ENCODE peak calls at places on chromosomes 12 and 14, in seven cellular contexts. Q is NCI-H146; H is RPMI8226; U is activated gamma-delta T cell treated with anti-CD3 and anti-CD28 coated beads, Interleukin-2, amount 50 U/mL, for 16 hours; C is pulmonary artery endothelial cell; Z is endothelial cell; A is IMR-90. F is an unnamed sample.

GRCh38 chr14:34199585-34199984 is 248.7 kb upstream of the EGLN3 start:
- DNase-seq in Z (no peak), A (peak; percentile 46), Q (no peak), U (no peak), H (no peak), C (no peak), F (no peak)

GRCh38 chr12:119676573-119676972 is 8.6 kb downstream of the PRKAB1 start:
- DNase-seq in H (no peak), Z (no peak), C (no peak), A (no peak), U (no peak), Q (no peak), F (no peak)

GRCh38 chr12:122856999-122857671 is 21.9 kb downstream of the HIP1R start:
- DNase-seq in U (no peak), A (peak; percentile 85), Q (no peak), C (no peak), H (no peak), Z (no peak), F (no peak)

GRCh38 chr12:92295523-92295922 is 149.9 kb upstream of the BTG1 start:
- DNase-seq in Q (no peak), A (peak; percentile 79), Z (no peak), U (no peak), H (no peak), C (no peak), F (no peak)

GRCh38 chr14:78319411-78319810 is 149.2 kb downstream of the NRXN3 start:
- DNase-seq in Q (peak; percentile 44), U (no peak), A (no peak), C (no peak), H (no peak), Z (no peak), F (no peak)

GRCh38 chr12:22046090-22046967 is at the start of gene CMAS:
- DNase-seq in Z (peak; percentile 80), A (peak; percentile 54), C (no peak), H (peak; percentile 79), U (peak; percentile 66), Q (peak; percentile 96), F (peak; percentile 60)

GRCh38 chr12:388547-389137 is 478 bp downstream of the KDM5A start:
- DNase-seq in A (peak; percentile 30), Z (peak; percentile 55), Q (no peak), U (peak; percentile 28), C (no peak), H (peak; percentile 47), F (no peak)

GRCh38 chr14:105898482-105899010 is 372.2 kb downstream of the TMEM121 start:
- DNase-seq in Z (no peak), A (no peak), Q (no peak), H (no peak), U (no peak), C (no peak), F (no peak)

GRCh38 chr14:56512521-56512920 is 67.1 kb upstream of the TMEM260 start:
- DNase-seq in Q (no peak), U (no peak), H (no peak), A (no peak), Z (no peak), C (no peak), F (no peak)

GRCh38 chr14:36028218-36028617 is 148.3 kb downstream of the PTCSC3 start:
- DNase-seq in A (no peak), Z (no peak), C (no peak), U (no peak), H (peak; percentile 11), Q (no peak), F (no peak)

GRCh38 chr12:79690156-79690605 is 583 bp downstream of the PAWR start:
- DNase-seq in U (no peak), H (no peak), A (peak; percentile 20), Z (peak; percentile 50), Q (peak; percentile 85), C (peak; percentile 3), F (no peak)

GRCh38 chr14:63344336-63344735 is 25.6 kb upstream of the GPHB5 start:
- DNase-seq in Z (no peak), A (no peak), H (no peak), C (no peak), Q (no peak), U (no peak), F (no peak)

GRCh38 chr12:94229902-94230301 is 81.5 kb downstream of the PLXNC1 start:
- DNase-seq in Q (no peak), H (no peak), U (no peak), C (no peak), A (no peak), Z (no peak), F (no peak)

GRCh38 chr12:89919241-89919906 is 210.7 kb upstream of the ATP2B1 start:
- DNase-seq in Q (no peak), U (no peak), H (no peak), Z (no peak), A (no peak), C (no peak), F (peak; percentile 31)

GRCh38 chr14:33737446-33737845 is 213.4 kb downstream of the EGLN3 start:
- DNase-seq in Z (no peak), H (no peak), Q (no peak), A (no peak), U (no peak), C (no peak), F (no peak)

GRCh38 chr12:57460457-57461325 is 1.1 kb downstream of the GLI1 start:
- DNase-seq in C (no peak), H (peak; percentile 62), Q (peak; percentile 21), Z (peak; percentile 61), A (no peak), U (no peak), F (no peak)

GRCh38 chr12:59649203-59649602 is 53.4 kb downstream of the SLC16A7 start:
- DNase-seq in H (no peak), U (no peak), A (peak; percentile 27), C (no peak), Q (no peak), Z (no peak), F (no peak)

GRCh38 chr12:108043750-108044149 is 85.3 kb upstream of the WSCD2 start:
- DNase-seq in A (no peak), H (no peak), Z (no peak), U (no peak), Q (no peak), C (no peak), F (no peak)

GRCh38 chr12:108622425-108622824 is 11.3 kb downstream of the SELPLG start:
- DNase-seq in U (no peak), Z (peak; percentile 70), H (no peak), C (peak; percentile 73), Q (peak; percentile 76), A (no peak), F (no peak)

GRCh38 chr14:33916663-33917565 is 34.0 kb downstream of the EGLN3 start:
- DNase-seq in C (peak; percentile 36), Z (no peak), U (no peak), Q (no peak), A (no peak), H (no peak), F (no peak)

GRCh38 chr14:24232645-24233537 is at the start of gene GMPR2:
- DNase-seq in C (no peak), Q (peak; percentile 78), U (no peak), H (no peak), A (no peak), Z (no peak), F (no peak)

GRCh38 chr14:90017371-90017770 is 44.4 kb upstream of the KCNK13 start:
- DNase-seq in H (no peak), Q (no peak), A (peak; percentile 44), U (no peak), C (no peak), Z (no peak), F (no peak)

GRCh38 chr14:50347521-50347920 is 35.4 kb downstream of the DMAC2L start:
- DNase-seq in H (no peak), A (peak; percentile 69), U (no peak), Q (no peak), C (no peak), Z (no peak), F (no peak)

GRCh38 chr12:62693291-62694040 is 226.8 kb downstream of the MON2 start:
- DNase-seq in C (no peak), H (no peak), Q (no peak), A (peak; percentile 49), Z (no peak), U (no peak), F (no peak)

GRCh38 chr14:25400607-25401206 is 350.8 kb upstream of the STXBP6 start:
- DNase-seq in U (peak; percentile 0), C (no peak), H (peak; percentile 40), A (peak; percentile 29), Z (peak; percentile 57), Q (peak; percentile 9), F (no peak)

GRCh38 chr12:26633591-26634210 is 199.3 kb downstream of the ITPR2 start:
- DNase-seq in Z (no peak), H (no peak), C (no peak), Q (peak; percentile 79), A (peak; percentile 75), U (no peak), F (no peak)

GRCh38 chr14:95500772-95501401 is 15.6 kb downstream of the SYNE3 start:
- DNase-seq in Q (no peak), Z (no peak), H (no peak), C (no peak), U (no peak), A (peak; percentile 90), F (no peak)

GRCh38 chr14:101151226-101151929 is 247.9 kb upstream of the RTL1 start:
- DNase-seq in U (no peak), C (no peak), A (no peak), Q (no peak), Z (no peak), H (no peak), F (no peak)

GRCh38 chr14:42806909-42807315 is 1200.2 kb downstream of the LRFN5 start:
- DNase-seq in Z (no peak), U (no peak), C (no peak), A (peak; percentile 96), H (no peak), Q (no peak), F (no peak)

GRCh38 chr14:67553547-67553946 is 20.5 kb downstream of the PLEKHH1 start:
- DNase-seq in U (no peak), Z (no peak), H (no peak), C (no peak), Q (no peak), A (no peak), F (no peak)

F was measured in breast epithelium.